ENCODE peak calls at places on chromosomes 4 and X, in seven cellular contexts. One of them, this sample, is unnamed.

GRCh38 chr4:29553842-29554241 is 1166.3 kb upstream of the PCDH7 start:
- DNase-seq in HFF-Myc: no peak
- DNase-seq in psoas muscle: no peak
- DNase-seq in astrocyte of the spinal cord: peak
- DNase-seq in fibroblast of mammary gland: peak
- DNase-seq in foreskin fibroblast: no peak
- DNase-seq in NB4: no peak
- DNase-seq in this sample: no peak

GRCh38 chr4:70603856-70604255 is 11.8 kb downstream of the AMBN start:
- DNase-seq in NB4: no peak
- DNase-seq in foreskin fibroblast: peak
- DNase-seq in HFF-Myc: no peak
- DNase-seq in psoas muscle: no peak
- DNase-seq in astrocyte of the spinal cord: no peak
- DNase-seq in fibroblast of mammary gland: peak
- DNase-seq in this sample: no peak

GRCh38 chr4:52421811-52422213 is 237.3 kb downstream of the USP46 start:
- DNase-seq in HFF-Myc: peak
- DNase-seq in fibroblast of mammary gland: peak
- DNase-seq in astrocyte of the spinal cord: no peak
- DNase-seq in foreskin fibroblast: peak
- DNase-seq in psoas muscle: no peak
- DNase-seq in NB4: no peak
- DNase-seq in this sample: no peak

GRCh38 chr4:78788005-78788889 is 12.1 kb downstream of the BMP2K start:
- DNase-seq in foreskin fibroblast: no peak
- DNase-seq in HFF-Myc: no peak
- DNase-seq in astrocyte of the spinal cord: peak
- DNase-seq in NB4: no peak
- DNase-seq in psoas muscle: no peak
- DNase-seq in fibroblast of mammary gland: peak
- DNase-seq in this sample: no peak

GRCh38 chrX:47229427-47229826 is 3.4 kb upstream of the USP11 start:
- DNase-seq in psoas muscle: no peak
- DNase-seq in HFF-Myc: no peak
- DNase-seq in astrocyte of the spinal cord: no peak
- DNase-seq in foreskin fibroblast: no peak
- DNase-seq in fibroblast of mammary gland: no peak
- DNase-seq in NB4: no peak
- DNase-seq in this sample: no peak

GRCh38 chr4:157004279-157005161 is 32.9 kb upstream of the PDGFC start:
- DNase-seq in psoas muscle: no peak
- DNase-seq in NB4: no peak
- DNase-seq in HFF-Myc: no peak
- DNase-seq in astrocyte of the spinal cord: no peak
- DNase-seq in foreskin fibroblast: no peak
- DNase-seq in fibroblast of mammary gland: peak
- DNase-seq in this sample: no peak

GRCh38 chr4:142416711-142417275 is 429.3 kb downstream of the INPP4B start:
- DNase-seq in fibroblast of mammary gland: peak
- DNase-seq in foreskin fibroblast: no peak
- DNase-seq in HFF-Myc: no peak
- DNase-seq in psoas muscle: no peak
- DNase-seq in astrocyte of the spinal cord: no peak
- DNase-seq in NB4: no peak
- DNase-seq in this sample: no peak

GRCh38 chr4:110289601-110290100 is 91.2 kb upstream of the ELOVL6 start:
- DNase-seq in psoas muscle: no peak
- DNase-seq in astrocyte of the spinal cord: peak
- DNase-seq in HFF-Myc: no peak
- DNase-seq in fibroblast of mammary gland: no peak
- DNase-seq in foreskin fibroblast: no peak
- DNase-seq in NB4: no peak
- DNase-seq in this sample: no peak

GRCh38 chr4:144645102-144645469 is 870 bp upstream of the HHIP start:
- DNase-seq in NB4: no peak
- DNase-seq in HFF-Myc: no peak
- DNase-seq in foreskin fibroblast: no peak
- DNase-seq in psoas muscle: peak
- DNase-seq in fibroblast of mammary gland: no peak
- DNase-seq in astrocyte of the spinal cord: peak
- DNase-seq in this sample: no peak

GRCh38 chrX:100409316-100410082 is 574 bp downstream of the PCDH19 start:
- DNase-seq in HFF-Myc: no peak
- DNase-seq in psoas muscle: no peak
- DNase-seq in fibroblast of mammary gland: peak
- DNase-seq in NB4: no peak
- DNase-seq in astrocyte of the spinal cord: no peak
- DNase-seq in foreskin fibroblast: no peak
- DNase-seq in this sample: no peak

GRCh38 chrX:33726281-33727160 is 405.6 kb downstream of the FAM47A start:
- DNase-seq in HFF-Myc: no peak
- DNase-seq in psoas muscle: peak
- DNase-seq in NB4: no peak
- DNase-seq in astrocyte of the spinal cord: no peak
- DNase-seq in foreskin fibroblast: no peak
- DNase-seq in fibroblast of mammary gland: no peak
- DNase-seq in this sample: peak

GRCh38 chr4:18571252-18571885 is 549.8 kb upstream of the LCORL start:
- DNase-seq in psoas muscle: no peak
- DNase-seq in NB4: no peak
- DNase-seq in astrocyte of the spinal cord: no peak
- DNase-seq in foreskin fibroblast: no peak
- DNase-seq in HFF-Myc: no peak
- DNase-seq in fibroblast of mammary gland: no peak
- DNase-seq in this sample: no peak

GRCh38 chr4:185902654-185903053 is 90.7 kb upstream of the SORBS2 start:
- DNase-seq in fibroblast of mammary gland: peak
- DNase-seq in foreskin fibroblast: no peak
- DNase-seq in psoas muscle: no peak
- DNase-seq in HFF-Myc: no peak
- DNase-seq in NB4: no peak
- DNase-seq in astrocyte of the spinal cord: peak
- DNase-seq in this sample: no peak

GRCh38 chr4:42703776-42704175 is 46.9 kb upstream of the ATP8A1 start:
- DNase-seq in astrocyte of the spinal cord: no peak
- DNase-seq in foreskin fibroblast: no peak
- DNase-seq in fibroblast of mammary gland: no peak
- DNase-seq in HFF-Myc: no peak
- DNase-seq in NB4: no peak
- DNase-seq in psoas muscle: no peak
- DNase-seq in this sample: no peak

GRCh38 chr4:29581469-29581868 is 1138.7 kb upstream of the PCDH7 start:
- DNase-seq in astrocyte of the spinal cord: peak
- DNase-seq in HFF-Myc: no peak
- DNase-seq in foreskin fibroblast: no peak
- DNase-seq in NB4: no peak
- DNase-seq in psoas muscle: no peak
- DNase-seq in fibroblast of mammary gland: no peak
- DNase-seq in this sample: no peak

GRCh38 chr4:88735554-88735953 is 37.9 kb upstream of the NAP1L5 start:
- DNase-seq in astrocyte of the spinal cord: no peak
- DNase-seq in NB4: no peak
- DNase-seq in fibroblast of mammary gland: no peak
- DNase-seq in HFF-Myc: no peak
- DNase-seq in psoas muscle: no peak
- DNase-seq in foreskin fibroblast: no peak
- DNase-seq in this sample: no peak

GRCh38 chr4:90185416-90185815 is 58.2 kb downstream of the CCSER1 start:
- DNase-seq in astrocyte of the spinal cord: no peak
- DNase-seq in NB4: no peak
- DNase-seq in fibroblast of mammary gland: no peak
- DNase-seq in psoas muscle: no peak
- DNase-seq in foreskin fibroblast: no peak
- DNase-seq in HFF-Myc: no peak
- DNase-seq in this sample: no peak

GRCh38 chr4:90181644-90182043 is 54.5 kb downstream of the CCSER1 start:
- DNase-seq in psoas muscle: no peak
- DNase-seq in NB4: no peak
- DNase-seq in fibroblast of mammary gland: no peak
- DNase-seq in foreskin fibroblast: no peak
- DNase-seq in HFF-Myc: no peak
- DNase-seq in astrocyte of the spinal cord: no peak
- DNase-seq in this sample: no peak

GRCh38 chr4:90184560-90184959 is 57.4 kb downstream of the CCSER1 start:
- DNase-seq in NB4: no peak
- DNase-seq in foreskin fibroblast: no peak
- DNase-seq in HFF-Myc: no peak
- DNase-seq in fibroblast of mammary gland: no peak
- DNase-seq in psoas muscle: no peak
- DNase-seq in astrocyte of the spinal cord: no peak
- DNase-seq in this sample: no peak

GRCh38 chr4:90186229-90186628 is 59.0 kb downstream of the CCSER1 start:
- DNase-seq in astrocyte of the spinal cord: no peak
- DNase-seq in psoas muscle: no peak
- DNase-seq in foreskin fibroblast: no peak
- DNase-seq in NB4: no peak
- DNase-seq in HFF-Myc: no peak
- DNase-seq in fibroblast of mammary gland: no peak
- DNase-seq in this sample: no peak

GRCh38 chr4:90183254-90183653 is 56.1 kb downstream of the CCSER1 start:
- DNase-seq in foreskin fibroblast: no peak
- DNase-seq in NB4: no peak
- DNase-seq in astrocyte of the spinal cord: no peak
- DNase-seq in HFF-Myc: no peak
- DNase-seq in psoas muscle: no peak
- DNase-seq in fibroblast of mammary gland: no peak
- DNase-seq in this sample: no peak
- TF ChIP-seq CTCF in foreskin fibroblast: no peak
- TF ChIP-seq CTCF in NB4: no peak
- TF ChIP-seq CTCF in astrocyte of the spinal cord: no peak
- TF ChIP-seq CTCF in HFF-Myc: no peak
- TF ChIP-seq CTCF in psoas muscle: no peak
- TF ChIP-seq CTCF in fibroblast of mammary gland: no peak
- TF ChIP-seq CTCF in this sample: no peak

GRCh38 chr4:6783111-6783981 is 819 bp downstream of the KIAA0232 start:
- DNase-seq in fibroblast of mammary gland: peak
- DNase-seq in psoas muscle: peak
- DNase-seq in HFF-Myc: no peak
- DNase-seq in foreskin fibroblast: peak
- DNase-seq in NB4: peak
- DNase-seq in astrocyte of the spinal cord: peak
- DNase-seq in this sample: peak
- TF ChIP-seq CTCF in fibroblast of mammary gland: no peak
- TF ChIP-seq CTCF in psoas muscle: no peak
- TF ChIP-seq CTCF in HFF-Myc: no peak
- TF ChIP-seq CTCF in foreskin fibroblast: peak
- TF ChIP-seq CTCF in NB4: peak
- TF ChIP-seq CTCF in astrocyte of the spinal cord: no peak
- TF ChIP-seq CTCF in this sample: no peak

GRCh38 chr4:173002840-173003561 is 165.6 kb upstream of the GALNT7 start:
- DNase-seq in foreskin fibroblast: no peak
- DNase-seq in HFF-Myc: no peak
- DNase-seq in psoas muscle: no peak
- DNase-seq in fibroblast of mammary gland: no peak
- DNase-seq in NB4: peak
- DNase-seq in astrocyte of the spinal cord: no peak
- DNase-seq in this sample: no peak

GRCh38 chr4:172998527-172999469 is 169.8 kb upstream of the GALNT7 start:
- DNase-seq in astrocyte of the spinal cord: peak
- DNase-seq in NB4: peak
- DNase-seq in fibroblast of mammary gland: peak
- DNase-seq in foreskin fibroblast: peak
- DNase-seq in HFF-Myc: no peak
- DNase-seq in psoas muscle: no peak
- DNase-seq in this sample: no peak

GRCh38 chr4:172997851-172998250 is 170.8 kb upstream of the GALNT7 start:
- DNase-seq in foreskin fibroblast: peak
- DNase-seq in HFF-Myc: no peak
- DNase-seq in psoas muscle: no peak
- DNase-seq in fibroblast of mammary gland: no peak
- DNase-seq in NB4: no peak
- DNase-seq in astrocyte of the spinal cord: no peak
- DNase-seq in this sample: no peak

GRCh38 chr4:172997217-172997609 is 171.4 kb upstream of the GALNT7 start:
- DNase-seq in HFF-Myc: no peak
- DNase-seq in psoas muscle: no peak
- DNase-seq in NB4: no peak
- DNase-seq in fibroblast of mammary gland: no peak
- DNase-seq in foreskin fibroblast: no peak
- DNase-seq in astrocyte of the spinal cord: no peak
- DNase-seq in this sample: no peak

DNA sequence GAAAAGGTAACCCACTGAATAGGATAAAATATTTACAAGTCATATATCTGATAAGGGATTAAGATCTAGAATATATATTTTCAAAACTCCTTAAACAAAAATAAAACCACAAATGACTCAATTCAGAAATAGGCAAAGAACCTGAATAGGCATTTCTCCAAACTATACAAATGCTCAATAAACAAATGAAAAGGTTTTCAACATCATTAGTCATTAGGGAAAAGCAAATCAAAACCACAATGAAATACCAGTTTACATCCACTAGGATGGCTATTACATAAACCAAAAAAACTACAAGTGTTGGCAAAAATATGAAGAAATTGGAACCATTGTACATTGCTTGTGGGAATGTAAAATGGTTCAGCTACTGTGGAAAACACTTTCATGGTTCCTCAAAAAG is 167.0 kb upstream of the GALNT7 start:
- DNase-seq in psoas muscle: no peak
- DNase-seq in astrocyte of the spinal cord: peak
- DNase-seq in NB4: no peak
- DNase-seq in foreskin fibroblast: peak
- DNase-seq in HFF-Myc: no peak
- DNase-seq in fibroblast of mammary gland: peak
- DNase-seq in this sample: no peak
- TF ChIP-seq CTCF in psoas muscle: no peak
- TF ChIP-seq CTCF in astrocyte of the spinal cord: no peak
- TF ChIP-seq CTCF in NB4: no peak
- TF ChIP-seq CTCF in foreskin fibroblast: no peak
- TF ChIP-seq CTCF in HFF-Myc: no peak
- TF ChIP-seq CTCF in fibroblast of mammary gland: peak
- TF ChIP-seq CTCF in this sample: no peak

GRCh38 chr4:7160951-7161440 is 31.3 kb upstream of the SORCS2 start:
- DNase-seq in psoas muscle: peak
- DNase-seq in foreskin fibroblast: no peak
- DNase-seq in HFF-Myc: no peak
- DNase-seq in astrocyte of the spinal cord: no peak
- DNase-seq in fibroblast of mammary gland: no peak
- DNase-seq in NB4: no peak
- DNase-seq in this sample: no peak

GRCh38 chr4:7160439-7160838 is 31.9 kb upstream of the SORCS2 start:
- DNase-seq in psoas muscle: no peak
- DNase-seq in astrocyte of the spinal cord: no peak
- DNase-seq in NB4: no peak
- DNase-seq in foreskin fibroblast: no peak
- DNase-seq in fibroblast of mammary gland: no peak
- DNase-seq in HFF-Myc: no peak
- DNase-seq in this sample: no peak

GRCh38 chr4:7158081-7158750 is 34.1 kb upstream of the SORCS2 start:
- DNase-seq in HFF-Myc: no peak
- DNase-seq in NB4: no peak
- DNase-seq in fibroblast of mammary gland: no peak
- DNase-seq in psoas muscle: peak
- DNase-seq in foreskin fibroblast: no peak
- DNase-seq in astrocyte of the spinal cord: no peak
- DNase-seq in this sample: no peak

GRCh38 chr4:7158991-7159390 is 33.3 kb upstream of the SORCS2 start:
- DNase-seq in foreskin fibroblast: no peak
- DNase-seq in fibroblast of mammary gland: no peak
- DNase-seq in HFF-Myc: no peak
- DNase-seq in psoas muscle: peak
- DNase-seq in astrocyte of the spinal cord: no peak
- DNase-seq in NB4: no peak
- DNase-seq in this sample: no peak

GRCh38 chr4:7159923-7160322 is 32.4 kb upstream of the SORCS2 start:
- DNase-seq in NB4: no peak
- DNase-seq in HFF-Myc: no peak
- DNase-seq in foreskin fibroblast: no peak
- DNase-seq in fibroblast of mammary gland: no peak
- DNase-seq in psoas muscle: no peak
- DNase-seq in astrocyte of the spinal cord: no peak
- DNase-seq in this sample: no peak
- TF ChIP-seq CTCF in NB4: no peak
- TF ChIP-seq CTCF in HFF-Myc: no peak
- TF ChIP-seq CTCF in foreskin fibroblast: no peak
- TF ChIP-seq CTCF in fibroblast of mammary gland: no peak
- TF ChIP-seq CTCF in psoas muscle: no peak
- TF ChIP-seq CTCF in astrocyte of the spinal cord: no peak
- TF ChIP-seq CTCF in this sample: no peak